ENCODE peak calls at places on chromosomes 1 and 21, in seven cellular contexts. One of them, this sample, is unnamed.

GRCh38 chr1:145963218-145964019 is 956 bp downstream of the ANKRD34A start:
- DNase-seq in stimulated activated CD4-positive, alpha-beta T cell treated with anti-CD3 and anti-CD28 coated beads, Interleukin-4, amount 100 ng/mL, for 4 hours: no peak
- DNase-seq in RPMI7951: peak
- DNase-seq in keratinocyte: no peak
- DNase-seq in DMS153: no peak
- DNase-seq in ovary: no peak
- DNase-seq in left colon: no peak
- DNase-seq in this sample: no peak

GRCh38 chr1:33149453-33150190 is 32.2 kb downstream of the TRIM62 start:
- DNase-seq in stimulated activated CD4-positive, alpha-beta T cell treated with anti-CD3 and anti-CD28 coated beads, Interleukin-4, amount 100 ng/mL, for 4 hours: no peak
- DNase-seq in RPMI7951: no peak
- DNase-seq in keratinocyte: no peak
- DNase-seq in DMS153: peak
- DNase-seq in ovary: no peak
- DNase-seq in left colon: no peak
- DNase-seq in this sample: no peak

GRCh38 chr1:183218039-183218618 is 32.1 kb downstream of the LAMC2 start:
- DNase-seq in stimulated activated CD4-positive, alpha-beta T cell treated with anti-CD3 and anti-CD28 coated beads, Interleukin-4, amount 100 ng/mL, for 4 hours: no peak
- DNase-seq in RPMI7951: no peak
- DNase-seq in keratinocyte: no peak
- DNase-seq in DMS153: peak
- DNase-seq in ovary: no peak
- DNase-seq in left colon: no peak
- DNase-seq in this sample: no peak

GRCh38 chr1:19433610-19433999 is 51.7 kb downstream of the CAPZB start:
- DNase-seq in stimulated activated CD4-positive, alpha-beta T cell treated with anti-CD3 and anti-CD28 coated beads, Interleukin-4, amount 100 ng/mL, for 4 hours: no peak
- DNase-seq in RPMI7951: no peak
- DNase-seq in keratinocyte: no peak
- DNase-seq in DMS153: no peak
- DNase-seq in ovary: no peak
- DNase-seq in left colon: no peak
- DNase-seq in this sample: no peak

GRCh38 chr1:231072502-231072901 is 32.4 kb upstream of the FAM89A start:
- DNase-seq in stimulated activated CD4-positive, alpha-beta T cell treated with anti-CD3 and anti-CD28 coated beads, Interleukin-4, amount 100 ng/mL, for 4 hours: no peak
- DNase-seq in RPMI7951: no peak
- DNase-seq in keratinocyte: no peak
- DNase-seq in DMS153: no peak
- DNase-seq in ovary: no peak
- DNase-seq in left colon: no peak
- DNase-seq in this sample: no peak

GRCh38 chr1:29820401-29820800 is 584.1 kb downstream of the PTPRU start:
- DNase-seq in stimulated activated CD4-positive, alpha-beta T cell treated with anti-CD3 and anti-CD28 coated beads, Interleukin-4, amount 100 ng/mL, for 4 hours: no peak
- DNase-seq in RPMI7951: no peak
- DNase-seq in keratinocyte: no peak
- DNase-seq in DMS153: no peak
- DNase-seq in ovary: no peak
- DNase-seq in left colon: no peak
- DNase-seq in this sample: no peak

GRCh38 chr1:53349968-53350852 is 22.3 kb upstream of the LRP8 start:
- DNase-seq in stimulated activated CD4-positive, alpha-beta T cell treated with anti-CD3 and anti-CD28 coated beads, Interleukin-4, amount 100 ng/mL, for 4 hours: no peak
- DNase-seq in RPMI7951: no peak
- DNase-seq in keratinocyte: no peak
- DNase-seq in DMS153: no peak
- DNase-seq in ovary: no peak
- DNase-seq in left colon: no peak
- DNase-seq in this sample: no peak

GRCh38 chr1:243470492-243470891 is 214.7 kb downstream of the SDCCAG8 start:
- DNase-seq in stimulated activated CD4-positive, alpha-beta T cell treated with anti-CD3 and anti-CD28 coated beads, Interleukin-4, amount 100 ng/mL, for 4 hours: no peak
- DNase-seq in RPMI7951: no peak
- DNase-seq in keratinocyte: no peak
- DNase-seq in DMS153: no peak
- DNase-seq in ovary: no peak
- DNase-seq in left colon: no peak
- DNase-seq in this sample: no peak

GRCh38 chr1:227856147-227856858 is 40.8 kb downstream of the PRSS38 start:
- DNase-seq in stimulated activated CD4-positive, alpha-beta T cell treated with anti-CD3 and anti-CD28 coated beads, Interleukin-4, amount 100 ng/mL, for 4 hours: no peak
- DNase-seq in RPMI7951: no peak
- DNase-seq in keratinocyte: no peak
- DNase-seq in DMS153: no peak
- DNase-seq in ovary: no peak
- DNase-seq in left colon: no peak
- DNase-seq in this sample: no peak

GRCh38 chr1:151953409-151954094 is 40.1 kb downstream of the S100A10 start:
- DNase-seq in stimulated activated CD4-positive, alpha-beta T cell treated with anti-CD3 and anti-CD28 coated beads, Interleukin-4, amount 100 ng/mL, for 4 hours: no peak
- DNase-seq in RPMI7951: no peak
- DNase-seq in keratinocyte: no peak
- DNase-seq in DMS153: no peak
- DNase-seq in ovary: no peak
- DNase-seq in left colon: no peak
- DNase-seq in this sample: no peak

GRCh38 chr1:5478156-5478695 is 514.0 kb downstream of the NPHP4 start:
- DNase-seq in stimulated activated CD4-positive, alpha-beta T cell treated with anti-CD3 and anti-CD28 coated beads, Interleukin-4, amount 100 ng/mL, for 4 hours: no peak
- DNase-seq in RPMI7951: no peak
- DNase-seq in keratinocyte: no peak
- DNase-seq in DMS153: no peak
- DNase-seq in ovary: no peak
- DNase-seq in left colon: no peak
- DNase-seq in this sample: no peak

GRCh38 chr1:39507230-39507928 is 15.9 kb downstream of the BMP8A start:
- DNase-seq in stimulated activated CD4-positive, alpha-beta T cell treated with anti-CD3 and anti-CD28 coated beads, Interleukin-4, amount 100 ng/mL, for 4 hours: no peak
- DNase-seq in RPMI7951: peak
- DNase-seq in keratinocyte: no peak
- DNase-seq in DMS153: no peak
- DNase-seq in ovary: no peak
- DNase-seq in left colon: no peak
- DNase-seq in this sample: no peak

GRCh38 chr1:95509989-95510388 is 276.0 kb downstream of the RWDD3 start:
- DNase-seq in stimulated activated CD4-positive, alpha-beta T cell treated with anti-CD3 and anti-CD28 coated beads, Interleukin-4, amount 100 ng/mL, for 4 hours: no peak
- DNase-seq in RPMI7951: no peak
- DNase-seq in keratinocyte: no peak
- DNase-seq in DMS153: no peak
- DNase-seq in ovary: no peak
- DNase-seq in left colon: no peak
- DNase-seq in this sample: no peak

GRCh38 chr1:161096514-161096913 is 1.6 kb upstream of the KLHDC9 start:
- DNase-seq in stimulated activated CD4-positive, alpha-beta T cell treated with anti-CD3 and anti-CD28 coated beads, Interleukin-4, amount 100 ng/mL, for 4 hours: no peak
- DNase-seq in RPMI7951: peak
- DNase-seq in keratinocyte: no peak
- DNase-seq in DMS153: no peak
- DNase-seq in ovary: no peak
- DNase-seq in left colon: peak
- DNase-seq in this sample: no peak

GRCh38 chr1:107277022-107277421 is 136.2 kb downstream of the NTNG1 start:
- DNase-seq in stimulated activated CD4-positive, alpha-beta T cell treated with anti-CD3 and anti-CD28 coated beads, Interleukin-4, amount 100 ng/mL, for 4 hours: no peak
- DNase-seq in RPMI7951: peak
- DNase-seq in keratinocyte: no peak
- DNase-seq in DMS153: no peak
- DNase-seq in ovary: no peak
- DNase-seq in left colon: peak
- DNase-seq in this sample: no peak

GRCh38 chr1:87684786-87685185 is 356.1 kb downstream of the LMO4 start:
- DNase-seq in stimulated activated CD4-positive, alpha-beta T cell treated with anti-CD3 and anti-CD28 coated beads, Interleukin-4, amount 100 ng/mL, for 4 hours: no peak
- DNase-seq in RPMI7951: peak
- DNase-seq in keratinocyte: no peak
- DNase-seq in DMS153: peak
- DNase-seq in ovary: no peak
- DNase-seq in left colon: no peak
- DNase-seq in this sample: no peak

GRCh38 chr1:214402583-214403216 is 121.7 kb downstream of the SMYD2 start:
- DNase-seq in stimulated activated CD4-positive, alpha-beta T cell treated with anti-CD3 and anti-CD28 coated beads, Interleukin-4, amount 100 ng/mL, for 4 hours: no peak
- DNase-seq in RPMI7951: peak
- DNase-seq in keratinocyte: no peak
- DNase-seq in DMS153: peak
- DNase-seq in ovary: no peak
- DNase-seq in left colon: no peak
- DNase-seq in this sample: no peak

GRCh38 chr1:91830242-91831131 is 55.5 kb downstream of the TGFBR3 start:
- DNase-seq in stimulated activated CD4-positive, alpha-beta T cell treated with anti-CD3 and anti-CD28 coated beads, Interleukin-4, amount 100 ng/mL, for 4 hours: no peak
- DNase-seq in RPMI7951: peak
- DNase-seq in keratinocyte: no peak
- DNase-seq in DMS153: peak
- DNase-seq in ovary: peak
- DNase-seq in left colon: peak
- DNase-seq in this sample: no peak

GRCh38 chr1:39132505-39133339 is 71.8 kb upstream of the MACF1 start:
- DNase-seq in stimulated activated CD4-positive, alpha-beta T cell treated with anti-CD3 and anti-CD28 coated beads, Interleukin-4, amount 100 ng/mL, for 4 hours: no peak
- DNase-seq in RPMI7951: peak
- DNase-seq in keratinocyte: no peak
- DNase-seq in DMS153: peak
- DNase-seq in ovary: peak
- DNase-seq in left colon: peak
- DNase-seq in this sample: no peak

GRCh38 chr21:18987515-18988026 is 584.0 kb upstream of the TMPRSS15 start:
- DNase-seq in stimulated activated CD4-positive, alpha-beta T cell treated with anti-CD3 and anti-CD28 coated beads, Interleukin-4, amount 100 ng/mL, for 4 hours: no peak
- DNase-seq in RPMI7951: no peak
- DNase-seq in keratinocyte: no peak
- DNase-seq in DMS153: no peak
- DNase-seq in ovary: no peak
- DNase-seq in left colon: no peak
- DNase-seq in this sample: no peak

GRCh38 chr21:31622397-31622796 is 37.1 kb upstream of the SOD1 start:
- DNase-seq in stimulated activated CD4-positive, alpha-beta T cell treated with anti-CD3 and anti-CD28 coated beads, Interleukin-4, amount 100 ng/mL, for 4 hours: no peak
- DNase-seq in RPMI7951: no peak
- DNase-seq in keratinocyte: no peak
- DNase-seq in DMS153: no peak
- DNase-seq in ovary: no peak
- DNase-seq in left colon: no peak
- DNase-seq in this sample: no peak

GRCh38 chr1:11858968-11859871 is 475 bp upstream of the NPPB start:
- DNase-seq in stimulated activated CD4-positive, alpha-beta T cell treated with anti-CD3 and anti-CD28 coated beads, Interleukin-4, amount 100 ng/mL, for 4 hours: peak
- DNase-seq in RPMI7951: peak
- DNase-seq in keratinocyte: peak
- DNase-seq in DMS153: no peak
- DNase-seq in ovary: peak
- DNase-seq in left colon: no peak
- DNase-seq in this sample: no peak

GRCh38 chr1:9145714-9146113 is 16.8 kb upstream of the GPR157 start:
- DNase-seq in stimulated activated CD4-positive, alpha-beta T cell treated with anti-CD3 and anti-CD28 coated beads, Interleukin-4, amount 100 ng/mL, for 4 hours: no peak
- DNase-seq in RPMI7951: no peak
- DNase-seq in keratinocyte: no peak
- DNase-seq in DMS153: no peak
- DNase-seq in ovary: no peak
- DNase-seq in left colon: no peak
- DNase-seq in this sample: no peak

GRCh38 chr1:185309566-185309965 is 7.5 kb downstream of the IVNS1ABP start:
- DNase-seq in stimulated activated CD4-positive, alpha-beta T cell treated with anti-CD3 and anti-CD28 coated beads, Interleukin-4, amount 100 ng/mL, for 4 hours: no peak
- DNase-seq in RPMI7951: no peak
- DNase-seq in keratinocyte: no peak
- DNase-seq in DMS153: no peak
- DNase-seq in ovary: no peak
- DNase-seq in left colon: no peak
- DNase-seq in this sample: no peak

GRCh38 chr1:16146888-16147614 is 8.8 kb downstream of the EPHA2 start:
- DNase-seq in stimulated activated CD4-positive, alpha-beta T cell treated with anti-CD3 and anti-CD28 coated beads, Interleukin-4, amount 100 ng/mL, for 4 hours: no peak
- DNase-seq in RPMI7951: peak
- DNase-seq in keratinocyte: no peak
- DNase-seq in DMS153: no peak
- DNase-seq in ovary: no peak
- DNase-seq in left colon: no peak
- DNase-seq in this sample: no peak

GRCh38 chr1:151847867-151848596 is 5.5 kb downstream of the THEM5 start:
- DNase-seq in stimulated activated CD4-positive, alpha-beta T cell treated with anti-CD3 and anti-CD28 coated beads, Interleukin-4, amount 100 ng/mL, for 4 hours: no peak
- DNase-seq in RPMI7951: no peak
- DNase-seq in keratinocyte: no peak
- DNase-seq in DMS153: no peak
- DNase-seq in ovary: no peak
- DNase-seq in left colon: no peak
- DNase-seq in this sample: no peak

This sample was measured in GF-D8.